ENCODE peak calls at places on chromosome 12, in eight cellular contexts. Z, Y, U, H, A, I, W and B are unnamed samples.

GRCh38 chr12:48883305-48884171 is 17.9 kb upstream of the RND1 start:
- DNase-seq in Z (no peak), Y (no peak), U (no peak), H (no peak), A (no peak), I (no peak), W (peak; percentile 23), B (no peak)

GRCh38 chr12:31620311-31620710 is 29.4 kb upstream of the DENND5B start:
- DNase-seq in Z (no peak), Y (no peak), U (no peak), H (no peak), A (no peak), I (no peak), W (no peak), B (no peak)

GRCh38 chr12:97046901-97047300 is 139.8 kb downstream of the NEDD1 start:
- DNase-seq in Z (no peak), Y (no peak), U (no peak), H (no peak), A (no peak), I (no peak), W (no peak), B (no peak)

GRCh38 chr12:64256166-64256800 is 34.2 kb upstream of the KICS2 start:
- DNase-seq in Z (peak; percentile 94), Y (no peak), U (no peak), H (no peak), A (no peak), I (peak; percentile 81), W (peak; percentile 94), B (no peak)

GRCh38 chr12:62776575-62776974 is 158.4 kb downstream of the PPM1H start:
- DNase-seq in Z (no peak), Y (no peak), U (no peak), H (no peak), A (no peak), I (no peak), W (no peak), B (no peak)

GRCh38 chr12:78793491-78793890 is 71.1 kb upstream of the SYT1 start:
- DNase-seq in Z (no peak), Y (no peak), U (no peak), H (no peak), A (no peak), I (no peak), W (no peak), B (no peak)

GRCh38 chr12:2691001-2691339 is 103.8 kb upstream of the FKBP4 start:
- DNase-seq in Z (no peak), Y (peak; percentile 65), U (no peak), H (peak; percentile 74), A (peak; percentile 73), I (no peak), W (no peak), B (no peak)

GRCh38 chr12:10031771-10032175 is 1.3 kb downstream of the CLEC9A start:
- DNase-seq in Z (no peak), Y (no peak), U (no peak), H (no peak), A (no peak), I (no peak), W (peak; percentile 5), B (no peak)

GRCh38 chr12:48994224-48995060 is 4.7 kb downstream of the DDN start:
- DNase-seq in Z (no peak), Y (peak; percentile 15), U (no peak), H (no peak), A (no peak), I (no peak), W (no peak), B (no peak)

GRCh38 chr12:105570944-105571343 is 240.5 kb downstream of the C12orf75 start:
- DNase-seq in Z (no peak), Y (no peak), U (no peak), H (no peak), A (no peak), I (no peak), W (no peak), B (no peak)

GRCh38 chr12:77062846-77063461 is 2.4 kb downstream of the E2F7 start:
- DNase-seq in Z (no peak), Y (no peak), U (no peak), H (no peak), A (no peak), I (peak; percentile 93), W (no peak), B (no peak)

GRCh38 chr12:26523708-26524150 is 309.3 kb downstream of the ITPR2 start:
- DNase-seq in Z (peak; percentile 95), Y (no peak), U (peak; percentile 83), H (no peak), A (no peak), I (no peak), W (peak; percentile 61), B (peak; percentile 78)

GRCh38 chr12:93223440-93224426 is 154.0 kb upstream of the NUDT4 start:
- DNase-seq in Z (no peak), Y (no peak), U (no peak), H (no peak), A (no peak), I (no peak), W (peak; percentile 54), B (no peak)

GRCh38 chr12:121926874-121927706 is 8.7 kb downstream of the CFAP251 start:
- DNase-seq in Z (no peak), Y (no peak), U (no peak), H (no peak), A (peak; percentile 55), I (no peak), W (no peak), B (no peak)

GRCh38 chr12:68374315-68374982 is 42.3 kb upstream of the MDM1 start:
- DNase-seq in Z (no peak), Y (peak; percentile 82), U (no peak), H (peak; percentile 67), A (no peak), I (no peak), W (no peak), B (no peak)

GRCh38 chr12:42196728-42197603 is 41.1 kb downstream of the YAF2 start:
- DNase-seq in Z (no peak), Y (no peak), U (no peak), H (no peak), A (no peak), I (no peak), W (no peak), B (no peak)

GRCh38 chr12:61367281-61367785 is 892.9 kb upstream of the USP15 start:
- DNase-seq in Z (no peak), Y (no peak), U (no peak), H (no peak), A (no peak), I (peak; percentile 18), W (no peak), B (no peak)

GRCh38 chr12:62933871-62934798 is 815 bp downstream of the PPM1H start:
- DNase-seq in Z (peak; percentile 59), Y (no peak), U (peak; percentile 75), H (peak; percentile 35), A (peak; percentile 32), I (peak; percentile 61), W (peak; percentile 71), B (no peak)

GRCh38 chr12:5898874-5899273 is 46.2 kb downstream of the ANO2 start:
- DNase-seq in Z (no peak), Y (no peak), U (no peak), H (no peak), A (no peak), I (peak; percentile 9), W (no peak), B (no peak)

GRCh38 chr12:68163546-68164210 is 4.1 kb upstream of the IFNG start:
- DNase-seq in Z (no peak), Y (no peak), U (no peak), H (no peak), A (no peak), I (no peak), W (no peak), B (no peak)

GRCh38 chr12:48917857-48918537 is 7.3 kb downstream of the FKBP11 start:
- DNase-seq in Z (no peak), Y (peak; percentile 65), U (no peak), H (peak; percentile 29), A (peak; percentile 20), I (no peak), W (peak; percentile 21), B (no peak)

GRCh38 chr12:96239711-96240234 is 45.6 kb downstream of the ELK3 start:
- DNase-seq in Z (no peak), Y (no peak), U (no peak), H (no peak), A (no peak), I (no peak), W (peak; percentile 46), B (no peak)

GRCh38 chr12:65948320-65949008 is 124.2 kb downstream of the HMGA2 start:
- DNase-seq in Z (peak; percentile 68), Y (no peak), U (peak; percentile 31), H (no peak), A (no peak), I (peak; percentile 99), W (peak; percentile 92), B (no peak)

GRCh38 chr12:9701380-9702154 is 31.3 kb downstream of the CLECL1 start:
- DNase-seq in Z (no peak), Y (peak; percentile 36), U (no peak), H (peak; percentile 30), A (no peak), I (no peak), W (no peak), B (no peak)

GRCh38 chr12:52258335-52258901 is 16.0 kb upstream of the KRT86 start:
- DNase-seq in Z (no peak), Y (no peak), U (no peak), H (no peak), A (no peak), I (no peak), W (peak; percentile 30), B (no peak)

GRCh38 chr12:91333966-91334365 is 151.3 kb upstream of the DCN start:
- DNase-seq in Z (no peak), Y (no peak), U (no peak), H (no peak), A (no peak), I (no peak), W (no peak), B (no peak)

GRCh38 chr12:122963928-122964240 is 2.4 kb downstream of the ABCB9 start:
- DNase-seq in Z (no peak), Y (no peak), U (peak; percentile 13), H (no peak), A (no peak), I (no peak), W (peak; percentile 20), B (peak; percentile 41)

GRCh38 chr12:121388421-121388981 is 11.4 kb upstream of the RNF34 start:
- DNase-seq in Z (no peak), Y (no peak), U (no peak), H (no peak), A (no peak), I (no peak), W (peak; percentile 32), B (no peak)

GRCh38 chr12:2640709-2641108 is 154.1 kb upstream of the FKBP4 start:
- DNase-seq in Z (peak; percentile 28), Y (no peak), U (peak; percentile 14), H (peak; percentile 52), A (peak; percentile 76), I (peak; percentile 98), W (peak; percentile 91), B (no peak)

GRCh38 chr12:57211791-57212700 is 4.5 kb upstream of the NXPH4 start:
- DNase-seq in Z (no peak), Y (no peak), U (no peak), H (no peak), A (no peak), I (no peak), W (no peak), B (no peak)